ENCODE peak calls at places on chromosomes 16 and 17, in eight cellular contexts. One of them, this sample, is unnamed.

GRCh38 chr17:10624966-10625365 is 32.1 kb downstream of the MYH3 start:
- DNase-seq in stimulated activated CD4-positive, alpha-beta T cell treated with anti-CD3 and anti-CD28 coated beads, Interleukin-2, amount 100 ng/mL, for 24 hours: no peak
- DNase-seq in fibroblast of lung: no peak
- DNase-seq in HTR-8/SVneo: no peak
- DNase-seq in tibial nerve: no peak
- DNase-seq in GM20000: no peak
- DNase-seq in RWPE1: no peak
- DNase-seq in NCI-H524: peak
- DNase-seq in this sample: no peak

GRCh38 chr17:44901323-44901965 is 2.2 kb upstream of the EFTUD2 start:
- DNase-seq in HTR-8/SVneo: no peak
- DNase-seq in RWPE1: no peak
- DNase-seq in fibroblast of lung: peak
- DNase-seq in tibial nerve: no peak
- DNase-seq in GM20000: no peak
- DNase-seq in stimulated activated CD4-positive, alpha-beta T cell treated with anti-CD3 and anti-CD28 coated beads, Interleukin-2, amount 100 ng/mL, for 24 hours: no peak
- DNase-seq in NCI-H524: peak
- DNase-seq in this sample: peak

GRCh38 chr17:64707077-64707591 is 45.0 kb upstream of the SMURF2 start:
- DNase-seq in HTR-8/SVneo: peak
- DNase-seq in stimulated activated CD4-positive, alpha-beta T cell treated with anti-CD3 and anti-CD28 coated beads, Interleukin-2, amount 100 ng/mL, for 24 hours: no peak
- DNase-seq in GM20000: no peak
- DNase-seq in fibroblast of lung: peak
- DNase-seq in RWPE1: peak
- DNase-seq in NCI-H524: no peak
- DNase-seq in tibial nerve: peak
- DNase-seq in this sample: peak

GRCh38 chr16:51034481-51035109 is 116.5 kb downstream of the SALL1 start:
- DNase-seq in fibroblast of lung: no peak
- DNase-seq in stimulated activated CD4-positive, alpha-beta T cell treated with anti-CD3 and anti-CD28 coated beads, Interleukin-2, amount 100 ng/mL, for 24 hours: no peak
- DNase-seq in RWPE1: no peak
- DNase-seq in HTR-8/SVneo: no peak
- DNase-seq in NCI-H524: no peak
- DNase-seq in tibial nerve: no peak
- DNase-seq in GM20000: no peak
- DNase-seq in this sample: no peak

GRCh38 chr16:20910781-20911321 is 10.3 kb downstream of the LYRM1 start:
- DNase-seq in GM20000: no peak
- DNase-seq in stimulated activated CD4-positive, alpha-beta T cell treated with anti-CD3 and anti-CD28 coated beads, Interleukin-2, amount 100 ng/mL, for 24 hours: no peak
- DNase-seq in RWPE1: peak
- DNase-seq in HTR-8/SVneo: no peak
- DNase-seq in tibial nerve: no peak
- DNase-seq in NCI-H524: no peak
- DNase-seq in fibroblast of lung: peak
- DNase-seq in this sample: peak

GRCh38 chr17:17808706-17809432 is 27.9 kb downstream of the SREBF1 start:
- DNase-seq in HTR-8/SVneo: no peak
- DNase-seq in NCI-H524: no peak
- DNase-seq in stimulated activated CD4-positive, alpha-beta T cell treated with anti-CD3 and anti-CD28 coated beads, Interleukin-2, amount 100 ng/mL, for 24 hours: no peak
- DNase-seq in tibial nerve: no peak
- DNase-seq in GM20000: peak
- DNase-seq in RWPE1: no peak
- DNase-seq in fibroblast of lung: peak
- DNase-seq in this sample: peak

GRCh38 chr17:45087978-45088377 is 26.9 kb downstream of the NMT1 start:
- DNase-seq in stimulated activated CD4-positive, alpha-beta T cell treated with anti-CD3 and anti-CD28 coated beads, Interleukin-2, amount 100 ng/mL, for 24 hours: no peak
- DNase-seq in NCI-H524: no peak
- DNase-seq in RWPE1: no peak
- DNase-seq in GM20000: no peak
- DNase-seq in tibial nerve: no peak
- DNase-seq in HTR-8/SVneo: no peak
- DNase-seq in fibroblast of lung: no peak
- DNase-seq in this sample: no peak

GRCh38 chr16:78705694-78706093 is 606.2 kb downstream of the WWOX start:
- DNase-seq in NCI-H524: no peak
- DNase-seq in stimulated activated CD4-positive, alpha-beta T cell treated with anti-CD3 and anti-CD28 coated beads, Interleukin-2, amount 100 ng/mL, for 24 hours: peak
- DNase-seq in RWPE1: peak
- DNase-seq in fibroblast of lung: peak
- DNase-seq in GM20000: peak
- DNase-seq in tibial nerve: no peak
- DNase-seq in HTR-8/SVneo: no peak
- DNase-seq in this sample: peak

GRCh38 chr17:4998027-4998665 is 396 bp downstream of the KIF1C start:
- DNase-seq in fibroblast of lung: peak
- DNase-seq in NCI-H524: no peak
- DNase-seq in tibial nerve: no peak
- DNase-seq in stimulated activated CD4-positive, alpha-beta T cell treated with anti-CD3 and anti-CD28 coated beads, Interleukin-2, amount 100 ng/mL, for 24 hours: no peak
- DNase-seq in GM20000: peak
- DNase-seq in HTR-8/SVneo: no peak
- DNase-seq in RWPE1: no peak
- DNase-seq in this sample: no peak

GRCh38 chr17:17186051-17186450 is 20.1 kb downstream of the PLD6 start:
- DNase-seq in NCI-H524: no peak
- DNase-seq in tibial nerve: no peak
- DNase-seq in GM20000: peak
- DNase-seq in fibroblast of lung: peak
- DNase-seq in RWPE1: peak
- DNase-seq in stimulated activated CD4-positive, alpha-beta T cell treated with anti-CD3 and anti-CD28 coated beads, Interleukin-2, amount 100 ng/mL, for 24 hours: peak
- DNase-seq in HTR-8/SVneo: no peak
- DNase-seq in this sample: no peak

GRCh38 chr17:66469890-66470289 is 167.5 kb downstream of the PRKCA start:
- DNase-seq in stimulated activated CD4-positive, alpha-beta T cell treated with anti-CD3 and anti-CD28 coated beads, Interleukin-2, amount 100 ng/mL, for 24 hours: no peak
- DNase-seq in NCI-H524: no peak
- DNase-seq in HTR-8/SVneo: no peak
- DNase-seq in fibroblast of lung: no peak
- DNase-seq in GM20000: no peak
- DNase-seq in tibial nerve: no peak
- DNase-seq in RWPE1: no peak
- DNase-seq in this sample: no peak

GRCh38 chr17:33381201-33381600 is 88.1 kb upstream of the ASIC2 start:
- DNase-seq in HTR-8/SVneo: no peak
- DNase-seq in stimulated activated CD4-positive, alpha-beta T cell treated with anti-CD3 and anti-CD28 coated beads, Interleukin-2, amount 100 ng/mL, for 24 hours: no peak
- DNase-seq in GM20000: no peak
- DNase-seq in tibial nerve: no peak
- DNase-seq in RWPE1: no peak
- DNase-seq in NCI-H524: no peak
- DNase-seq in fibroblast of lung: no peak
- DNase-seq in this sample: no peak

GRCh38 chr16:85428168-85428898 is 184.8 kb upstream of the GSE1 start:
- DNase-seq in RWPE1: no peak
- DNase-seq in stimulated activated CD4-positive, alpha-beta T cell treated with anti-CD3 and anti-CD28 coated beads, Interleukin-2, amount 100 ng/mL, for 24 hours: peak
- DNase-seq in GM20000: peak
- DNase-seq in NCI-H524: no peak
- DNase-seq in HTR-8/SVneo: peak
- DNase-seq in fibroblast of lung: no peak
- DNase-seq in tibial nerve: no peak
- DNase-seq in this sample: peak

GRCh38 chr16:85673529-85674417 is 15.0 kb downstream of the GINS2 start:
- DNase-seq in tibial nerve: no peak
- DNase-seq in fibroblast of lung: peak
- DNase-seq in RWPE1: no peak
- DNase-seq in NCI-H524: peak
- DNase-seq in stimulated activated CD4-positive, alpha-beta T cell treated with anti-CD3 and anti-CD28 coated beads, Interleukin-2, amount 100 ng/mL, for 24 hours: no peak
- DNase-seq in HTR-8/SVneo: no peak
- DNase-seq in GM20000: no peak
- DNase-seq in this sample: peak

GRCh38 chr17:48642843-48643696 is 16.9 kb upstream of the HOXB9 start:
- DNase-seq in GM20000: peak
- DNase-seq in stimulated activated CD4-positive, alpha-beta T cell treated with anti-CD3 and anti-CD28 coated beads, Interleukin-2, amount 100 ng/mL, for 24 hours: no peak
- DNase-seq in fibroblast of lung: no peak
- DNase-seq in HTR-8/SVneo: no peak
- DNase-seq in tibial nerve: no peak
- DNase-seq in RWPE1: no peak
- DNase-seq in NCI-H524: no peak
- DNase-seq in this sample: no peak

GRCh38 chr17:73969956-73970355 is 233.5 kb upstream of the RPL38 start:
- DNase-seq in HTR-8/SVneo: no peak
- DNase-seq in GM20000: no peak
- DNase-seq in RWPE1: peak
- DNase-seq in tibial nerve: peak
- DNase-seq in fibroblast of lung: no peak
- DNase-seq in NCI-H524: no peak
- DNase-seq in stimulated activated CD4-positive, alpha-beta T cell treated with anti-CD3 and anti-CD28 coated beads, Interleukin-2, amount 100 ng/mL, for 24 hours: no peak
- DNase-seq in this sample: no peak

GRCh38 chr16:53056528-53056881 is 1.7 kb downstream of the CHD9 start:
- DNase-seq in stimulated activated CD4-positive, alpha-beta T cell treated with anti-CD3 and anti-CD28 coated beads, Interleukin-2, amount 100 ng/mL, for 24 hours: no peak
- DNase-seq in GM20000: no peak
- DNase-seq in RWPE1: no peak
- DNase-seq in NCI-H524: no peak
- DNase-seq in tibial nerve: no peak
- DNase-seq in fibroblast of lung: peak
- DNase-seq in HTR-8/SVneo: no peak
- DNase-seq in this sample: peak

GRCh38 chr17:77674358-77674757 is 284.1 kb upstream of the TNRC6C start:
- DNase-seq in RWPE1: no peak
- DNase-seq in GM20000: no peak
- DNase-seq in NCI-H524: no peak
- DNase-seq in HTR-8/SVneo: no peak
- DNase-seq in tibial nerve: no peak
- DNase-seq in fibroblast of lung: no peak
- DNase-seq in stimulated activated CD4-positive, alpha-beta T cell treated with anti-CD3 and anti-CD28 coated beads, Interleukin-2, amount 100 ng/mL, for 24 hours: no peak
- DNase-seq in this sample: no peak

GRCh38 chr17:21129023-21129681 is 2.4 kb downstream of the DHRS7B start:
- DNase-seq in GM20000: no peak
- DNase-seq in NCI-H524: peak
- DNase-seq in stimulated activated CD4-positive, alpha-beta T cell treated with anti-CD3 and anti-CD28 coated beads, Interleukin-2, amount 100 ng/mL, for 24 hours: no peak
- DNase-seq in fibroblast of lung: peak
- DNase-seq in tibial nerve: peak
- DNase-seq in HTR-8/SVneo: peak
- DNase-seq in RWPE1: no peak
- DNase-seq in this sample: peak